ENCODE peak calls at places on chromosome 14, in five cellular contexts. Q is progenitor cell of endocrine pancreas, C is heart right ventricle, X is astrocyte of the spinal cord, O is GM12865. E is an unnamed sample.

GRCh38 chr14:99194736-99195135 is 77.3 kb downstream of the BCL11B start:
- DNase-seq in Q (no peak), X (no peak), O (no peak), C (no peak), E (no peak)

GRCh38 chr14:40847496-40847895 is 759.2 kb upstream of the LRFN5 start:
- DNase-seq in O (no peak), X (no peak), Q (no peak), C (no peak), E (no peak)

GRCh38 chr14:24938593-24938992 is 111.4 kb downstream of the STXBP6 start:
- DNase-seq in C (no peak), Q (no peak), O (no peak), X (no peak), E (no peak)

GRCh38 chr14:65101631-65102440 is 481 bp downstream of the MAX start:
- DNase-seq in C (peak), O (peak), Q (peak), X (no peak), E (peak)

GRCh38 chr14:49461529-49462401 is 124.4 kb downstream of the RPS29 start:
- DNase-seq in Q (no peak), O (peak), X (peak), C (no peak), E (peak)

GRCh38 chr14:47507866-47508265 is 167.5 kb downstream of the MDGA2 start:
- DNase-seq in C (no peak), X (no peak), O (no peak), Q (no peak), E (no peak)

GRCh38 chr14:59123975-59124374 is 64.5 kb upstream of the DAAM1 start:
- DNase-seq in C (no peak), X (peak), O (no peak), Q (no peak), E (no peak)

GRCh38 chr14:39431416-39432178 is 636 bp downstream of the FBXO33 start:
- DNase-seq in Q (peak), X (peak), C (peak), O (peak), E (peak)

GRCh38 chr14:36319899-36320209 is 583 bp downstream of the MBIP start:
- DNase-seq in O (no peak), X (no peak), C (no peak), Q (no peak), E (no peak)

GRCh38 chr14:65574611-65575010 is 162.1 kb downstream of the FUT8 start:
- DNase-seq in Q (no peak), C (no peak), O (no peak), X (no peak), E (no peak)

GRCh38 chr14:99707921-99708320 is 23.8 kb downstream of the CYP46A1 start:
- DNase-seq in C (no peak), Q (no peak), X (no peak), O (no peak), E (no peak)

GRCh38 chr14:39265032-39265431 is 31.3 kb downstream of the MIA2 start:
- DNase-seq in X (peak), Q (no peak), O (no peak), C (no peak), E (no peak)

GRCh38 chr14:64821651-64822050 is 58.1 kb downstream of the SPTB start:
- DNase-seq in C (no peak), O (no peak), X (no peak), Q (no peak), E (no peak)

GRCh38 chr14:91906374-91906773 is 39.0 kb upstream of the TC2N start:
- DNase-seq in X (no peak), Q (no peak), C (no peak), O (no peak), E (no peak)

GRCh38 chr14:86604546-86604945 is 1074.6 kb downstream of the FLRT2 start:
- DNase-seq in O (no peak), X (peak), Q (no peak), C (no peak), E (no peak)

GRCh38 chr14:89422181-89422951 is 5.3 kb upstream of the FOXN3 start:
- DNase-seq in O (no peak), X (no peak), Q (no peak), C (no peak), E (no peak)

GRCh38 chr14:100278702-100279101 is 27.5 kb downstream of the SLC25A29 start:
- DNase-seq in O (peak), Q (no peak), C (no peak), X (peak), E (no peak)

GRCh38 chr14:78764645-78765044 is 594.5 kb downstream of the NRXN3 start:
- DNase-seq in O (no peak), X (no peak), C (no peak), Q (no peak), E (no peak)

GRCh38 chr14:92105845-92106094 is 612 bp downstream of the ATXN3 start:
- DNase-seq in Q (no peak), X (no peak), C (peak), O (peak), E (no peak)

GRCh38 chr14:74951443-74952194 is 3.8 kb downstream of the PGF start:
- DNase-seq in Q (no peak), C (no peak), O (no peak), X (no peak), E (no peak)

GRCh38 chr14:68470361-68470760 is 322.5 kb downstream of the ZFP36L1 start:
- DNase-seq in Q (no peak), C (no peak), X (no peak), O (no peak), E (no peak)

GRCh38 chr14:51394391-51394790 is 154.3 kb downstream of the TMX1 start:
- DNase-seq in O (no peak), X (no peak), C (no peak), Q (no peak), E (no peak)

GRCh38 chr14:45156067-45156466 is 20.3 kb downstream of the FANCM start:
- DNase-seq in O (peak), C (no peak), X (no peak), Q (no peak), E (no peak)

GRCh38 chr14:54683882-54684794 is 117.2 kb downstream of the SAMD4A start:
- DNase-seq in O (no peak), C (peak), X (peak), Q (no peak), E (no peak)

GRCh38 chr14:52338282-52338681 is 24.2 kb downstream of the PTGER2 start:
- DNase-seq in Q (no peak), O (no peak), X (peak), C (no peak), E (no peak)

GRCh38 chr14:29222671-29223268 is 456.2 kb downstream of the FOXG1 start:
- DNase-seq in C (no peak), X (peak), O (peak), Q (no peak), E (peak)

GRCh38 chr14:22177870-22178269 is 411.2 kb downstream of the DAD1 start:
- DNase-seq in C (no peak), X (peak), O (peak), Q (no peak), E (peak)

GRCh38 chr14:103122578-103123127 is 608 bp upstream of the TNFAIP2 start:
- DNase-seq in O (peak), X (no peak), C (no peak), Q (no peak), E (peak)

GRCh38 chr14:78455896-78456435 is 285.8 kb downstream of the NRXN3 start:
- DNase-seq in O (peak), C (no peak), X (no peak), Q (no peak), E (no peak)

GRCh38 chr14:26596722-26597030 is 1.2 kb downstream of the NOVA1 start:
- DNase-seq in Q (no peak), X (no peak), O (no peak), C (no peak), E (peak)

GRCh38 chr14:22646570-22647254 is 2.6 kb upstream of the OR6J1 start:
- DNase-seq in X (peak), C (no peak), Q (no peak), O (no peak), E (no peak)

GRCh38 chr14:65241125-65241752 is 138.9 kb upstream of the MAX start:
- DNase-seq in C (no peak), Q (no peak), X (no peak), O (peak), E (no peak)

GRCh38 chr14:55600784-55601561 is 21.0 kb downstream of the KTN1 start:
- DNase-seq in X (peak), O (no peak), Q (no peak), C (no peak), E (no peak)

GRCh38 chr14:21467620-21468019 is 9.1 kb downstream of the RAB2B start:
- DNase-seq in X (peak), Q (no peak), O (no peak), C (no peak), E (no peak)

GRCh38 chr14:105890474-105891220 is 364.3 kb downstream of the TMEM121 start:
- DNase-seq in O (no peak), Q (no peak), C (peak), X (no peak), E (no peak)

GRCh38 chr14:105889666-105890473 is 363.5 kb downstream of the TMEM121 start:
- DNase-seq in C (peak), O (no peak), X (no peak), Q (no peak), E (no peak)

GRCh38 chr14:105888151-105888550 is 361.8 kb downstream of the TMEM121 start:
- DNase-seq in Q (no peak), O (no peak), C (no peak), X (no peak), E (no peak)

GRCh38 chr14:105891221-105891602 is 364.8 kb downstream of the TMEM121 start:
- DNase-seq in O (no peak), X (no peak), Q (no peak), C (peak), E (no peak)

GRCh38 chr14:105888784-105889665 is 362.6 kb downstream of the TMEM121 start:
- DNase-seq in X (no peak), C (no peak), Q (no peak), O (no peak), E (no peak)
- TF ChIP-seq CTCF in X (no peak), C (no peak), Q (no peak), O (no peak), E (no peak)

GRCh38 chr14:95614335-95614734 is 71.9 kb upstream of the TCL1B start:
- DNase-seq in Q (no peak), C (no peak), O (peak), X (no peak), E (no peak)

GRCh38 chr14:95611293-95611880 is 74.8 kb upstream of the TCL1B start:
- DNase-seq in O (peak), Q (no peak), X (no peak), C (no peak), E (no peak)

GRCh38 chr14:95609398-95609990 is 74.6 kb downstream of the GLRX5 start:
- DNase-seq in C (no peak), O (peak), X (peak), Q (peak), E (peak)
- TF ChIP-seq CTCF in C (peak), O (peak), X (peak), Q (peak), E (peak)

GRCh38 chr14:104802120-104802912 is 1.4 kb downstream of the ZBTB42 start:
- DNase-seq in X (no peak), O (no peak), C (no peak), Q (no peak), E (no peak)

GRCh38 chr14:104799657-104800599 is 973 bp upstream of the ZBTB42 start:
- DNase-seq in X (peak), Q (peak), O (peak), C (peak), E (peak)

GRCh38 chr14:104801284-104802119 is 601 bp downstream of the ZBTB42 start:
- DNase-seq in Q (no peak), C (no peak), O (no peak), X (no peak), E (no peak)

GRCh38 chr14:104799239-104799599 is 1.7 kb upstream of the ZBTB42 start:
- DNase-seq in C (no peak), Q (no peak), O (no peak), X (no peak), E (no peak)

DNA sequence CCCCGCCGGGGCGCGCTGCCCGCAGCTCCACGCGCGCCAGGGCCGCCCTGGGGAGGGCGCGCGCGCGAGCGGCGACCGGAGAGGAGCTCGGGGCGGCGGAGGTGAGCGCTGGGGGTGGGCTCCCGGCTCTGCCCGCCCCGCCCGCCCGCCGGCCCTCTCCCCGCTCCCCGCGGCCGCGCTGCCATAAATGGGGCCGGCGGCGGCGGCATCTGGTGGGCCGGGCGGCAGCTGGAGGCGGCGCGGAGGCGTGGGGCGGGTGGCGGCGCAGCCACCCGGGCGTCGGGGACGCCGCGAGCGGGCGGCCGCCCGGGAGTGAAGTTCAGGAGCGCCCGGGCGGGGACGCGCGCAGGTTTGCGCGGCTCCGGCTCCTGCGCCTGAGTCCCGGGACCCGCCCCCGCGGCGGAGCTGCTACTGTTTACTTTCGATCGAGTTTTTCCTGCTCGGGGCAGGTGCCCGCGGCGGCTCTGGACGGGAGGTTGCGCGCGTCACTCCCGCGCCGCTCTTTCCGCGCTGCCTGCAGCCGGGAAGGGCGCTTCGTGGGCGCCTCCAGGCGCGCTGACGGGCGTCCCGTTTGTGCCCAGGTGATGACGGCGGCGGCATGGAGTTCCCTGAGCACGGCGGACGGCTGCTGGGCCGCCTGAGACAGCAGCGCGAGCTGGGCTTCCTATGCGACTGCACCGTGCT is at the start of gene ZBTB42:
- DNase-seq in O (peak), X (peak), C (no peak), Q (peak), E (peak)
- TF ChIP-seq CTCF in O (no peak), X (no peak), C (no peak), Q (no peak), E (no peak)

GRCh38 chr14:66923251-66923650 is 266.0 kb upstream of the GARIN2 start:
- DNase-seq in Q (no peak), C (no peak), X (no peak), O (no peak), E (no peak)
- TF ChIP-seq CTCF in Q (no peak), C (no peak), X (no peak), O (no peak), E (peak)

DNA sequence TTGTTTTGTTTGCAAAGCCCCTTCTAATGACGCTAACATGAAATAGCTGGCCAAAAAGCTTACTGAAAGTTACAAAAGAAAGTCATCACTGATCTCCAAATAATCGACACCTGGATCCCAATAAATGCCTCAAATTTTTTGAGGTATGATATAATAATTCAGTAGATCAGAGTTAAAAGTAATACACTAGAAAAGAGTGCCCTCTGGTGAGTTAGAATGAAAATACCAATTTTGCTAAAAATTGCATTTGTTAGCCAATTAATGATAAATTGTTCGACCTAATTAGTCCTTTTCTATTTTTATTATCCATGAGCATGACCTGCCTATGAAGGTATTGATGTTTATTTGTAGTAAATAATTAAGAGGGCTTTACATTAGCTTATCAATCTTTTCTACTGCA is 78.6 kb downstream of the CEP128 start:
- DNase-seq in C (no peak), Q (no peak), X (no peak), O (no peak), E (no peak)
- TF ChIP-seq CTCF in C (no peak), Q (no peak), X (peak), O (no peak), E (no peak)

DNA sequence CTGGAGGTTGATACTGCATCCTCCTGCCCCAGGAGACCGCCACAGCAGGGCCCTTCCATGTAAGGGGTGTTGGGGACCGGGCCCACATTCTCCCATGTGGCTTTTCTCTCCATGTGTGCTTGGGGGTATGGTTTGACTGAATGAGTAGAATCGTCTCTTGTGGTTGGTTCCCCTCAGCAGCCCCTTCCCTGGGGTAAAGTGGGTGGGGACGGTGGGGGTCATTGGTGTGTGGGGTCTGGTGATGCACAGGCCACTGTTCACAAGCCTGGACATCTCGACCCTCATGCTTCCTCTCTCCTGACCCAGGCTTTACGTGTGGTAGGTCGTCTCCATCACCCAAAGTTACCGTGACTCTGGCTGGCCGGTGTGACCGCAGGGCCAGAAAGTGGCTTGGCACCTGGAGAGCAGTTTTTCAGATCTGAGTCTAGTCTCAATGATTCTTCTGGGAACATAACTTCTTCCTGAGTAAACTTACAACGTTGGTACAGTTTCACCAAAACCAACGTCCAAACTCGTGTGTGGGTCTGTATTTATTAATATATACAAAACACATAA is 17.7 kb downstream of the DCAF4 start:
- DNase-seq in O (no peak), X (no peak), Q (no peak), C (no peak), E (no peak)
- TF ChIP-seq CTCF in O (no peak), X (no peak), Q (no peak), C (no peak), E (no peak)

GRCh38 chr14:104150201-104151027 is 12.0 kb downstream of the KIF26A start:
- DNase-seq in Q (no peak), O (peak), X (peak), C (peak), E (no peak)
- TF ChIP-seq CTCF in Q (peak), O (peak), X (no peak), C (no peak), E (peak)

GRCh38 chr14:69573205-69573840 is 1.3 kb downstream of the CCDC177 start:
- DNase-seq in X (no peak), C (no peak), Q (no peak), O (no peak), E (no peak)
- TF ChIP-seq CTCF in X (no peak), C (no peak), Q (no peak), O (no peak), E (no peak)

E was measured in endothelial cell.